ENCODE peak calls at places on chromosome 20, in ten cellular contexts. Q is A549, C is ovary, X is stomach, S is heart left ventricle, R is Peyer's patch, O is upper lobe of left lung, V is lower leg skin, J is sigmoid colon, K is spleen. N is an unnamed sample.

GRCh38 chr20:21714297-21715192 is 9.1 kb downstream of the PAX1 start:
- DNase-seq in Q (no peak), C (no peak), X (no peak), S (no peak), R (no peak), O (no peak), V (no peak), J (no peak), K (no peak), N (no peak)

GRCh38 chr20:41927655-41928054 is 309.5 kb upstream of the CHD6 start:
- DNase-seq in Q (no peak), C (no peak), X (no peak), S (no peak), R (no peak), O (no peak), V (no peak), J (no peak), K (no peak), N (no peak)

GRCh38 chr20:59850018-59850641 is 83.3 kb downstream of the SYCP2 start:
- DNase-seq in Q (peak), C (no peak), X (no peak), S (no peak), R (no peak), O (no peak), V (no peak), J (no peak), K (no peak), N (no peak)

GRCh38 chr20:731891-732560 is 36.3 kb downstream of the SLC52A3 start:
- DNase-seq in Q (no peak), C (no peak), X (no peak), S (no peak), R (no peak), O (no peak), V (no peak), J (no peak), K (peak), N (no peak)

GRCh38 chr20:10216146-10216741 is 2.4 kb upstream of the SNAP25 start:
- DNase-seq in Q (no peak), C (no peak), X (no peak), S (no peak), R (no peak), O (no peak), V (no peak), J (no peak), K (no peak), N (no peak)

GRCh38 chr20:51374961-51375360 is 167.6 kb downstream of the NFATC2 start:
- DNase-seq in Q (no peak), C (no peak), X (no peak), S (no peak), R (no peak), O (no peak), V (no peak), J (peak), K (peak), N (no peak)

GRCh38 chr20:53652090-53652858 is 58.6 kb upstream of the ZNF217 start:
- DNase-seq in Q (no peak), C (no peak), X (no peak), S (no peak), R (no peak), O (no peak), V (no peak), J (no peak), K (no peak), N (no peak)

GRCh38 chr20:25397827-25398226 is 7.2 kb upstream of the ABHD12 start:
- DNase-seq in Q (no peak), C (no peak), X (no peak), S (no peak), R (peak), O (no peak), V (no peak), J (no peak), K (no peak), N (no peak)

GRCh38 chr20:46735436-46735835 is 26.0 kb downstream of the SLC2A10 start:
- DNase-seq in Q (no peak), C (no peak), X (no peak), S (no peak), R (no peak), O (no peak), V (no peak), J (no peak), K (no peak), N (no peak)

GRCh38 chr20:1334761-1335160 is 5.8 kb upstream of the SDCBP2 start:
- DNase-seq in Q (no peak), C (peak), X (no peak), S (no peak), R (peak), O (peak), V (no peak), J (no peak), K (peak), N (peak)

GRCh38 chr20:32585519-32586127 is 490 bp upstream of the NOL4L start:
- DNase-seq in Q (no peak), C (no peak), X (no peak), S (no peak), R (no peak), O (no peak), V (no peak), J (no peak), K (no peak), N (no peak)

GRCh38 chr20:49901588-49901987 is 13.7 kb downstream of the SPATA2 start:
- DNase-seq in Q (no peak), C (no peak), X (no peak), S (no peak), R (peak), O (no peak), V (no peak), J (peak), K (no peak), N (no peak)

GRCh38 chr20:43404880-43405279 is 52.8 kb upstream of the SRSF6 start:
- DNase-seq in Q (peak), C (no peak), X (no peak), S (no peak), R (no peak), O (peak), V (no peak), J (no peak), K (no peak), N (no peak)

GRCh38 chr20:32798046-32798985 is 21.4 kb upstream of the MAPRE1 start:
- DNase-seq in Q (no peak), C (no peak), X (no peak), S (no peak), R (no peak), O (no peak), V (no peak), J (no peak), K (no peak), N (no peak)

GRCh38 chr20:50346372-50347347 is 156.0 kb downstream of the CEBPB start:
- DNase-seq in Q (no peak), C (peak), X (peak), S (peak), R (peak), O (peak), V (peak), J (peak), K (peak), N (no peak)

GRCh38 chr20:37075932-37076685 is 19.7 kb downstream of the RBL1 start:
- DNase-seq in Q (no peak), C (no peak), X (no peak), S (no peak), R (no peak), O (no peak), V (no peak), J (no peak), K (no peak), N (no peak)

GRCh38 chr20:39253051-39253682 is 291.0 kb downstream of the DHX35 start:
- DNase-seq in Q (no peak), C (no peak), X (no peak), S (no peak), R (no peak), O (no peak), V (no peak), J (no peak), K (no peak), N (no peak)

GRCh38 chr20:40849456-40849855 is 160.4 kb upstream of the MAFB start:
- DNase-seq in Q (no peak), C (no peak), X (no peak), S (no peak), R (no peak), O (no peak), V (no peak), J (no peak), K (no peak), N (no peak)

GRCh38 chr20:63979549-63980316 is at the start of gene SAMD10:
- DNase-seq in Q (no peak), C (no peak), X (peak), S (no peak), R (peak), O (peak), V (no peak), J (no peak), K (peak), N (no peak)

GRCh38 chr20:308427-309038 is 11.2 kb downstream of the ZCCHC3 start:
- DNase-seq in Q (no peak), C (no peak), X (no peak), S (no peak), R (no peak), O (no peak), V (no peak), J (no peak), K (no peak), N (no peak)

GRCh38 chr20:54013397-54013941 is 56.9 kb downstream of the BCAS1 start:
- DNase-seq in Q (no peak), C (no peak), X (no peak), S (no peak), R (no peak), O (no peak), V (no peak), J (no peak), K (no peak), N (no peak)

GRCh38 chr20:60011512-60012507 is 53.6 kb downstream of the CDH26 start:
- DNase-seq in Q (no peak), C (no peak), X (no peak), S (no peak), R (no peak), O (no peak), V (peak), J (no peak), K (no peak), N (peak)

GRCh38 chr20:13119583-13119982 is 101.5 kb upstream of the ISM1 start:
- DNase-seq in Q (peak), C (peak), X (no peak), S (no peak), R (peak), O (no peak), V (peak), J (no peak), K (no peak), N (no peak)

DNA sequence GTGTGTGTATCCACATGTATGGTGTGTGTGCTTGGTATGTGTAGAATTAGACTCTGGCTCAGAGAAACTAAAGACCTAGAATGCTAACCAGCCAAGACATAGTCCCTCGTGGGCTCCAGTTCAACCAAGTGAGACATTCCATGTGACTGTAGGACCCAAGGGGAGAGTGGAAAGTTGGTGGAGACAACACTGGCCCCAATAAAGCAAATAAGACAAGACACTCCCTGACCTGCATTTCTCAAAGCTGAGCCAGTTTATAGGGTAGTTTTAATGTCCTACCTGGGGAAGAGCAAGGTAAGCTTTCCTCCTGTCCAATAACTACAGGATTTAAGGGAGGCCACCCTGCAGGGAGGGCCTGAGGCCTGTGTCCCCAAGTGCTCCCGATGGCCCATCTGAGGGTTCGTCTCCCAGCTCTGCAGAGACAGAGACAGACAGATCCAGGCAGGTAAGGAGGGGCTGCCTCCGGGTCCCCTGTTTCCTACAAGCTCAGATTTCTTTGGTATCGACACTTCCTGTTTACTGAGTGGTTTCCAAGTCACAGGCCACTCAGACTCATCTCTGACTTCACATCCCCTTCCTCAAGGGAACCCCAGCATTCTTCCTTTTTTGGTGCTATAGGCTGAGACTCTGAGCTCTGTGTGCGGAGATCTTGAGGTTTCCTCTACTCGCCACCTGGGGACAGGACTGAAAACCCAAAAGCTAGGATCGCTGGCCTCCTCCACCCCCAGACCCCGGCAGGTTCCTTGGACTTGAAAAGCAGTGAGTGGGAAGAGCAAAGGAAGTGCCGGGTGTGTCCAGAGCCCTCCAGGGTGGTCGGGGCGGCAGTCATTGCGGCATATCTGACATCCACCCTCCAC is 92.4 kb downstream of the PRND start:
- DNase-seq in Q (no peak), C (no peak), X (no peak), S (no peak), R (peak), O (peak), V (peak), J (no peak), K (peak), N (no peak)
- TF ChIP-seq POLR2A in Q (no peak), C (no peak), X (no peak), S (no peak), R (peak), O (peak), V (no peak), J (no peak), K (no peak), N (no peak)

DNA sequence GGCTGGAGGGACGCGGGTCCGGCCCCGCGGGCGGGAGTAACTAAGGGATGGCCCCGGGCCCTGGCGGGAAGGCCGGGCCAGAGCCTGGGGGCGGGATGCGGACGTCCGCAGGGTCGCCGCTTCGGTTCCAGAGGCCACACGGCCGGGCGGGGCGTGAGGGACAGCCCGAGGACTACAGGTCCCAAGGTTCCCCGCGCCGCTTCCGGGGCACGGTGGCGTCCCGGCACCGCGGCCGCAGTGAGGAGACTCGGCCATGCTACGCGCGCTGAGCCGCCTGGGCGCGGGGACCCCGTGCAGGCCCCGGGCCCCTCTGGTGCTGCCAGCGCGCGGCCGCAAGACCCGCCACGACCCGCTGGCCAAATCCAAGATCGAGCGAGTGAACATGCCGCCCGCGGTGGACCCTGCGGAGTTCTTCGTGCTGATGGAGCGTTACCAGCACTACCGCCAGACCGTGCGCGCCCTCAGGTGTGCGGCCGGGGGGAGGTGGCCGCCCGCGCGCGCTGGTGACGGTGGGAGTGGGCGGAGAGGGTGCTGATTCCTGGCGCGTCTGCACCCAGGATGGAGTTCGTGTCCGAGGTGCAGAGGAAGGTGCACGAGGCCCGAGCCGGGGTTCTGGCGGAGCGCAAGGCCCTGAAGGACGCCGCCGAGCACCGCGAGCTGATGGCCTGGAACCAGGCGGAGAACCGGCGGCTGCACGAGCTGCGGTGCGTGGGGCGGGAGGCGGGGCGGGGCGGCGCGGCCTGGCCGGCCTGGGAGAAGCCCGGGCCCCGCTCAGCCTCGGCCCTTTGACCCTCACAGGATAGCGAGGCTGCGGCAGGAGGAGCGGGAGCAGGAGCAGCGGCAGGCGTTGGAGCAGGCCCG is at the start of gene MRPS26:
- DNase-seq in Q (peak), C (peak), X (peak), S (peak), R (peak), O (peak), V (peak), J (peak), K (peak), N (no peak)
- TF ChIP-seq POLR2A in Q (peak), C (peak), X (no peak), S (peak), R (no peak), O (peak), V (no peak), J (peak), K (peak), N (peak)

DNA sequence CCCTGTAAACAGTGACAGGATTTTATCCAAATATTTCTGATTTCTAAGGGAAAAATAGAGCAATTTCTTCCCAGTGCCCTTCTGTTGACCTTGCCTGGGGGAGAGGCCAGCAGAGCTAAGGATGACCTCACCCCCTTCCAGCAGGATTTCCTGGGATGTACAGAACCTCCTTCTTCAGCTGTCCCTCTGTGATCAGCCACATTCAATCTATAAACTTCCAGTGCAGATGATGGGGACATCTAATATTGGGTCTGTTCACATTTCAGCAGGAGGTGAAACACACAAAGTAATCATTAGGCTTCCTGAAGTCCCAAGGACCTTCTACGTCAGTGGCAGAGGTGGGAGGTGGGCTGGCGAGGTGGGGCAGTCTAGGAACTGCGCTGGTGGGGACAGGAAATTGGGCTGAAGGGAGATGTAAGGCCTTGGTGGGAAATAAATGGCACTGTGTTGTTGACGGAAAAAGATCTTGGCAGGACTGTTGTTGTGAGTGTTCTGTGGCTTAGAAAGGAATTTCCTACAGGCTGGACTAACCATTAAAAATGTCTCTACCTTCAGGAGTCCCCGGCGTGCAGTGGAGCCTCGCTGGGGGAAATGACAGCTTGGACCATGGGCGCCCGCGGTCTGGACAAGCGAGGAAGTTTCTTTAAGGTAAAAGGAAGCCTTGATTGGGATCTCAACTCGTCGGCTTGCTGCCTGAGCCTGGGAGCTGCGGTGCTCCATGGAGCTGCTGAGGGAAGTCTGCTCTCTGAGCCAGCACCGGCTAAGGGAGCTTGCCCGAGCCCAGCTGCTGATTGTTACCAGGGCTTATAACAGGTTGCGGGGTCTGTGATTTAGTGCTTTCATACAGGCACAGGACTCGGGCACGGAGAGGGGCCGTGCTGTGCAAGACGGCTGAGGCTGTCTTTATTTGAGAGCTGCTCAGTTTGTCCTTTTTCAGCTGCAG is 127.9 kb upstream of the NAA20 start:
- DNase-seq in Q (no peak), C (peak), X (no peak), S (peak), R (peak), O (no peak), V (peak), J (peak), K (peak), N (no peak)
- TF ChIP-seq POLR2A in Q (no peak), C (no peak), X (no peak), S (no peak), R (peak), O (peak), V (no peak), J (no peak), K (no peak), N (no peak)

GRCh38 chr20:62428008-62428384 is 657 bp upstream of the RBBP8NL start:
- DNase-seq in Q (no peak), C (no peak), X (no peak), S (no peak), R (no peak), O (no peak), V (no peak), J (no peak), K (no peak), N (no peak)
- TF ChIP-seq POLR2A in Q (no peak), C (no peak), X (no peak), S (no peak), R (no peak), O (no peak), V (no peak), J (no peak), K (no peak), N (no peak)

DNA sequence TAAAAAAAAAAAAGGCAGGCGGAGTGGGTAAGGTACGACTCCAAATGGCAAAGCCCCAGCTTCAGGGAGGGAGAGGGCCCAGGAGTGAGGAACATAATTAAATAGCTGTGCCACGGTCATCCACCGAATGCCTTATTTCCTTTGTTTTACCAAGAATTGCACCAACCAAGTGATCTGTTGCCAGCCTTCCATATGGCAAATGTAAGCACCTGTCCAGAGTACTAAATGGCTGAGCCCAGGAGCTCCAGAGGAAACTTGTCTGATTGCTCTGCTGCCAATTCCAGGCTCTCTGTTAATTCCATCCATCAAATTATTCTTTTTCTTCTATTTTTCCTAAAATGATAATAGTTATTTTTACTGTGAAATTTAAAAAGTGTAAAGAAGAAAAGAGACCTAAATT is 100.1 kb upstream of the NAA20 start:
- DNase-seq in Q (no peak), C (no peak), X (no peak), S (no peak), R (no peak), O (no peak), V (no peak), J (no peak), K (no peak), N (no peak)
- TF ChIP-seq POLR2A in Q (no peak), C (no peak), X (no peak), S (no peak), R (no peak), O (no peak), V (no peak), J (no peak), K (no peak), N (no peak)